ENCODE peak calls at places on chromosomes 5 and 9, in five cellular contexts. E is SK-N-SH, J is GM12891, L is GM12878, Z is K562. B is an unnamed sample.

GRCh38 chr9:133234577-133235322 is 25.7 kb upstream of the OBP2B start:
- DNase-seq in E (no peak), J (no peak), L (no peak), Z (no peak), B (no peak)

GRCh38 chr9:96417610-96418073 is 528 bp downstream of the ZNF367 start:
- DNase-seq in E (peak), J (peak), L (no peak), Z (no peak), B (no peak)

GRCh38 chr5:124022966-124023365 is 511.0 kb downstream of the CSNK1G3 start:
- DNase-seq in E (no peak), J (no peak), L (no peak), Z (no peak), B (no peak)

GRCh38 chr5:123752576-123752975 is 240.6 kb downstream of the CSNK1G3 start:
- DNase-seq in E (no peak), J (no peak), L (no peak), Z (no peak), B (no peak)

GRCh38 chr5:138654281-138654867 is 79.2 kb upstream of the HSPA9 start:
- DNase-seq in E (no peak), J (no peak), L (peak), Z (no peak), B (peak)

GRCh38 chr5:56026863-56027300 is 32.1 kb upstream of the IL6ST start:
- DNase-seq in E (no peak), J (no peak), L (peak), Z (no peak), B (peak)

GRCh38 chr5:118883396-118883795 is 105.0 kb downstream of the DTWD2 start:
- DNase-seq in E (no peak), J (no peak), L (peak), Z (no peak), B (no peak)

GRCh38 chr9:99231708-99232107 is 9.6 kb downstream of the SEC61B start:
- DNase-seq in E (peak), J (no peak), L (peak), Z (peak), B (no peak)

GRCh38 chr9:23858234-23858633 is 32.2 kb upstream of the ELAVL2 start:
- DNase-seq in E (no peak), J (no peak), L (no peak), Z (no peak), B (no peak)

GRCh38 chr9:80222466-80223169 is 650.9 kb downstream of the TLE4 start:
- DNase-seq in E (no peak), J (no peak), L (no peak), Z (no peak), B (no peak)

GRCh38 chr5:132392978-132393825 is 23.7 kb downstream of the SLC22A5 start:
- DNase-seq in E (no peak), J (no peak), L (no peak), Z (no peak), B (no peak)

GRCh38 chr9:111945216-111945615 is 48.6 kb downstream of the UGCG start:
- DNase-seq in E (no peak), J (peak), L (peak), Z (no peak), B (no peak)

GRCh38 chr9:100428871-100429654 is 2.1 kb downstream of the MSANTD3 start:
- DNase-seq in E (no peak), J (no peak), L (no peak), Z (no peak), B (no peak)

GRCh38 chr5:133116601-133117000 is 64.8 kb downstream of the HSPA4 start:
- DNase-seq in E (no peak), J (no peak), L (no peak), Z (no peak), B (no peak)

GRCh38 chr5:132464155-132464939 is 26.2 kb downstream of the IRF1 start:
- DNase-seq in E (peak), J (no peak), L (no peak), Z (no peak), B (no peak)

GRCh38 chr5:93022211-93022610 is 558.8 kb downstream of the NR2F1-AS1 start:
- DNase-seq in E (no peak), J (no peak), L (no peak), Z (no peak), B (no peak)

GRCh38 chr5:93017854-93018253 is 563.2 kb downstream of the NR2F1-AS1 start:
- DNase-seq in E (no peak), J (no peak), L (no peak), Z (no peak), B (no peak)

GRCh38 chr5:93022770-93023169 is 558.2 kb downstream of the NR2F1-AS1 start:
- DNase-seq in E (no peak), J (no peak), L (no peak), Z (no peak), B (no peak)

GRCh38 chr5:93019896-93020295 is 561.1 kb downstream of the NR2F1-AS1 start:
- DNase-seq in E (no peak), J (no peak), L (no peak), Z (no peak), B (no peak)

GRCh38 chr5:93018461-93018860 is 562.6 kb downstream of the NR2F1-AS1 start:
- DNase-seq in E (no peak), J (no peak), L (no peak), Z (no peak), B (no peak)
- TF ChIP-seq TAF1 in E (no peak), J (no peak), L (no peak), Z (no peak), B (no peak)

GRCh38 chr9:35051069-35051967 is 21.1 kb downstream of the VCP start:
- DNase-seq in E (peak), J (no peak), L (no peak), Z (peak), B (no peak)
- TF ChIP-seq TAF1 in E (no peak), J (no peak), L (no peak), Z (no peak), B (no peak)

DNA sequence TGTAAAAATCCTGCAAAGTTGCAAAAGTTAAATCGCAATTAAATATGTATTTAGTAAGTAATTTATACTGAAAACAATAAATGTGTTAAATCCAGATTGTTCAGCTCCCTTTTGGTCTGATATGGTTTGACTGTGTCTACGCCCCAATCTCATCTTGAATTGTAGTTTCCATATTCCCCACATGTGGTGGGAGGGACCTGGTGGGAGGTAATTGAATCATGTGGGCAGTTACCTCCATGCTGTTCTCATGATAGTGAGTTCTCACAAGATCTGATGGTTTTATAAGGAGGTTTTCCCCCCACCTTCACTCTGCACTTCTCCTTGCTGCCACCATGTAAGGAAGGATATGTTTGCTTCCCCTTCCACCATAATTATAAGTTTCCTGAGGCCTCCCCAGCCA is 140.0 kb downstream of the CDH6 start:
- DNase-seq in E (no peak), J (no peak), L (no peak), Z (no peak), B (no peak)
- TF ChIP-seq TAF1 in E (no peak), J (no peak), L (no peak), Z (no peak), B (no peak)

GRCh38 chr5:151618907-151619306 is 27.8 kb upstream of the FAT2 start:
- DNase-seq in E (no peak), J (no peak), L (no peak), Z (no peak), B (no peak)

GRCh38 chr5:151620463-151620844 is 29.3 kb upstream of the FAT2 start:
- DNase-seq in E (no peak), J (no peak), L (no peak), Z (no peak), B (no peak)

GRCh38 chr5:151617383-151617840 is 26.3 kb upstream of the FAT2 start:
- DNase-seq in E (no peak), J (no peak), L (no peak), Z (no peak), B (no peak)

GRCh38 chr5:151617841-151618710 is 26.9 kb upstream of the FAT2 start:
- DNase-seq in E (no peak), J (no peak), L (no peak), Z (no peak), B (no peak)

DNA sequence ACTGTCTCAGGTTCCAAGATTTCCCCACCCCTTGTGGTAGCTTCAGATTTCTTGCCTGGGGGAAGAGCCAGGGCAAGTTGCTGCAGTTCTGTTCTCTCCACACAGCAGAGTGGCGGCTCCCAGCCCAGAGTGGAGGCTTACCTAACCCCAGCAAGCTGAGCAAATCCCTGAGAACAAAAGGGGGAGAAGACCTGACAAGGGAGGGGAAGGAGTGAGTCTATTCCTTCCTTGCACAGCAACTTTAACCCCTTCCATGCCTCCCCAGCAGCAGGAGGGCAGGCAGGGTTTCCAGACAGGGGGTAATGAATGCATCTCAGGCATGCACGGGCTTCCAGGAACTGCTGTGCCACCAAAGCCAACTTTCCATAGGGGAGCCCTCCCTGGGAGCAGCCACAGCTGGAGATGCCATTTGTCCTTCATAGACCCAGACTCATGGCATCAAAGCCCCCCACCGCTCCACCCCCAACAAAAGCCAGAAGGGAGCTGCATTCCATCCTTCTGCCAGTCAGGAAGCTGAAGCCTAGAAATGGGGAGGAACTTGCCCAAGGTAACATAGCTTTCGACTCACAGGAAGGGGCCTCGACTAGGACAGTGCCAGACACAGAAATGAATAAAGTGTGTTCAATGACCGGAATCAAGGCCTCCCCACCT is 28.8 kb upstream of the FAT2 start:
- DNase-seq in E (no peak), J (no peak), L (no peak), Z (no peak), B (no peak)
- TF ChIP-seq TAF1 in E (no peak), J (no peak), L (no peak), Z (no peak), B (no peak)

DNA sequence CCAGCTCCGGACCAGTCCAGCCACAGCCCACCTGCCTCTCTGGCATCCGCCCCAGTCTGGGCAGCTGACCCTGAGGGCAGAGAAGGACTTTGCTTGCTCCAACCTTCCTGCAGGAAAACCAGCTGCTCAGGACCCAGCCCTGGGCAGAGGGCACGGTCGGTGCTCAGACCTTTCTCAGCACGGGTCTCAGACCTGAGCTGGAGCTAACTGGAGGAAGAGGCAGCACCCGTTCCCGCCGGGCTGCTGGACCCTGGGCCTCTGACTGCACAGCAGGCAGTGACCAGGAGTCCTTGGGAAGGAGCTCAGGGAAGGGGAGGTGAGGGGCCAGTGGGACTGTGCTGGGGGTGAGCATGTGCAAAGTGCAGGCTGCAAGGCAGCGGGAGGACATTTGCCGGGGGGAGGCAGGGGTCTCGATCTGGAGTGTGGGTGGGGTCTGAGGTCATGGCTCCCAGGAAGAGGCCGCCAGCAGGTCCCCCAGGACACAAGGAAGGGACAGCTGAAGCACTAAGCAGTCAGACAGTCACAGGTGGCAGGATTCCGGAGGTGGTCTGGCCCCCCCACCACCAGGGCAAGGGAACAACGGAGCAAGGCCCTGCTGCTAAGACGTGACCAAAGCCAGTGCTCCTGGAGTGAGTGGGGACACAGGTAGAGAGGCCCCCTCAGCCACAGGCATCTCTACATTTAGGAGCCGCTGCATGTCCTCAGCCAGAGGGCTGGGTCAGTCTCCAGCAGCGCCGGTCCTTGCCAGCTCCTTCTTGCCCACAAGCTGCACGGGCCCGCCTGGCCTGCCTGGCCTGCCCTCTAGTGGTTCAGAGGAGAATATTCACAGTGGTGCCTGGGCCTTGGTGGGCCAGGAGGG is 4.7 kb upstream of the DPM2 start:
- DNase-seq in E (peak), J (peak), L (no peak), Z (peak), B (peak)
- TF ChIP-seq TAF1 in E (no peak), J (no peak), L (no peak), Z (no peak), B (no peak)

GRCh38 chr9:137350696-137351584 is 48.9 kb upstream of the NRARP start:
- DNase-seq in E (no peak), J (no peak), L (no peak), Z (no peak), B (no peak)
- TF ChIP-seq TAF1 in E (no peak), J (no peak), L (no peak), Z (no peak), B (no peak)